ENCODE peak calls at places on chromosomes 7 and 10, in five cellular contexts. B is tibial artery, X is pancreas, K is psoas muscle, P is choroid plexus epithelial cell. S is an unnamed sample.

GRCh38 chr7:110877086-110877485 is 213.8 kb upstream of the LRRN3 start:
- DNase-seq in B (no peak), X (no peak), K (no peak), P (no peak), S (no peak)

GRCh38 chr7:358352-358751 is 68.4 kb downstream of the FOXL3 start:
- DNase-seq in B (no peak), X (no peak), K (no peak), P (no peak), S (no peak)

GRCh38 chr7:134186022-134186421 is 58.9 kb downstream of the LRGUK start:
- DNase-seq in B (no peak), X (no peak), K (no peak), P (peak; percentile 25), S (peak; percentile 65)

GRCh38 chr10:85319150-85319549 is 990.8 kb downstream of the CCSER2 start:
- DNase-seq in B (no peak), X (no peak), K (no peak), P (peak; percentile 0), S (no peak)

GRCh38 chr10:21495686-21496284 is 29.7 kb downstream of the SKIDA1 start:
- DNase-seq in B (peak; percentile 86), X (peak; percentile 87), K (peak; percentile 82), P (peak; percentile 86), S (peak; percentile 81)

GRCh38 chr7:46752881-46753366 is 829.0 kb downstream of the TNS3 start:
- DNase-seq in B (no peak), X (no peak), K (no peak), P (peak; percentile 74), S (peak; percentile 86)

GRCh38 chr10:132698211-132698751 is 87.7 kb downstream of the NKX6-2 start:
- DNase-seq in B (peak; percentile 55), X (no peak), K (no peak), P (no peak), S (no peak)

GRCh38 chr10:45997994-45998763 is 25.9 kb downstream of the TIMM23 start:
- DNase-seq in B (no peak), X (no peak), K (no peak), P (no peak), S (no peak)

GRCh38 chr7:148031019-148031418 is 559.5 kb upstream of the C7orf33 start:
- DNase-seq in B (no peak), X (no peak), K (no peak), P (no peak), S (no peak)

GRCh38 chr7:55034776-55035175 is 16.0 kb downstream of the EGFR start:
- DNase-seq in B (no peak), X (no peak), K (no peak), P (no peak), S (no peak)

GRCh38 chr7:55032069-55032699 is 13.4 kb downstream of the EGFR start:
- DNase-seq in B (no peak), X (no peak), K (no peak), P (no peak), S (no peak)

GRCh38 chr7:55030314-55030713 is 11.5 kb downstream of the EGFR start:
- DNase-seq in B (no peak), X (no peak), K (no peak), P (peak; percentile 59), S (no peak)

GRCh38 chr7:55031075-55031474 is 12.3 kb downstream of the EGFR start:
- DNase-seq in B (no peak), X (peak; percentile 59), K (no peak), P (no peak), S (no peak)

DNA sequence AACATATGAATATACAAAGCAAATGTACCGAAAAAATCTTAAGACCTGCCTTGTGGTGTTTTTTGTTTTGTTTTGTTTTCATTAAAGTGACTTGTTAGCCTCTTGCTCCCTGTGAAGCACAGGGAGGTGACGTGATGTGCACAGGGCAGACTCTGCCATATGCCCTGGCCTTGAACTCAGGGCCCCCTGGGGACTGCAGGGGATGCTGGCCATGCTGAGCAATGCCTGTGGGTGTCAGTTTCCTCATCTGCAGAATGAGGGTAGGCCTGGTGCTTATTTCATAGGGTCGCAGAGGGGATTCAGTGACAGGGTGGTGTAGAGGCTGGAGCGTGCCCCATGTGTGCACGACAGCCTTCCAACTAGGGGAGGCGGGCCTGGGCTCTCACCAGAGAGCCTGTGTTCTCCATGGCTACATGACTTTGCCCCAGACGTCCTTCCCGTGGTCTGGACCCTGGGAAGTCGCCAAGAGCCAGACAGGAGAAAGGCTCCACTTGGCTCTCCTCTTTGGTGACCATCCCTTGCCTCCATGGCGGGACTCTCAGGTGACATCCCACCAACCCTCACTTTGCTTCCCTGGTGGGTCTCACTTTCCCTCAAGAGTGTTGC is 14.5 kb downstream of the EGFR start:
- DNase-seq in B (no peak), X (no peak), K (no peak), P (no peak), S (no peak)
- TF ChIP-seq CTCF in B (no peak), X (no peak), K (no peak), P (no peak), S (no peak)

DNA sequence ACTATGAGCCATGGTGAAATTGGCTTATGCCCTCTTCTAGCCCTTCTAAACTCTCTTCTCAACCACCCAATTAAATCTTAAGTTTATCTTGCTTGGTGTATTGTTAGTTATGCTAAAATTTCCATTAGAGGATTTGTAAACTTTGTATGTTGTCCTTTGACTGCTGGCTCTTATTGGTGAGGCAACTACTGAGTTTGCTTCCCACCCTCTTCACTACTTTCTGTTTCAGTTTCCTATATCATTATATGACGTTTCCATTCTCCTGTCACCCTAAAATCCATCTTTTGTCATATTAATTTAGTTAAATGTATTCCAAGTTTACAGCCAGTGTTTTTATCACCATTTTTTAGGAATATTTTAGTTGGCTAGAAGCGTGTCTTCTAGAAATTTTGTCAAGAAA is 80.9 kb upstream of the VWC2 start:
- DNase-seq in B (no peak), X (no peak), K (no peak), P (no peak), S (no peak)
- H3K4me3 ChIP-seq in B (no peak overlapping the region), X (no peak overlapping the region), K (no peak overlapping the region), P (no peak overlapping the region), S (no peak overlapping the region)

GRCh38 chr7:92832623-92833023 is 3.8 kb downstream of the CDK6 start:
- DNase-seq in B (no peak), X (no peak), K (no peak), P (no peak), S (no peak)

GRCh38 chr7:92833024-92833765 is 3.2 kb downstream of the CDK6 start:
- DNase-seq in B (peak; percentile 92), X (peak; percentile 90), K (peak; percentile 79), P (peak; percentile 88), S (peak; percentile 73)

GRCh38 chr7:92835140-92835850 is 1.1 kb downstream of the CDK6 start:
- DNase-seq in B (peak; percentile 70), X (peak; percentile 62), K (peak; percentile 37), P (peak; percentile 87), S (peak; percentile 85)

GRCh38 chr7:92834661-92835139 is 1.7 kb downstream of the CDK6 start:
- DNase-seq in B (peak; percentile 69), X (peak; percentile 31), K (no peak), P (no peak), S (no peak)

GRCh38 chr7:92833766-92834605 is 2.4 kb downstream of the CDK6 start:
- DNase-seq in B (peak; percentile 91), X (peak; percentile 74), K (peak; percentile 75), P (peak; percentile 85), S (peak; percentile 95)
- TF ChIP-seq CTCF in B (no peak), X (no peak), K (no peak), P (peak; percentile 29), S (peak; percentile 20)

GRCh38 chr7:114310344-114311118 is 104.1 kb upstream of the FOXP2 start:
- DNase-seq in B (no peak), X (no peak), K (no peak), P (no peak), S (no peak)
- H3K4me3 ChIP-seq in B (no peak overlapping the region), X (no peak overlapping the region), K (no peak overlapping the region), P (no peak overlapping the region), S (no peak overlapping the region)

DNA sequence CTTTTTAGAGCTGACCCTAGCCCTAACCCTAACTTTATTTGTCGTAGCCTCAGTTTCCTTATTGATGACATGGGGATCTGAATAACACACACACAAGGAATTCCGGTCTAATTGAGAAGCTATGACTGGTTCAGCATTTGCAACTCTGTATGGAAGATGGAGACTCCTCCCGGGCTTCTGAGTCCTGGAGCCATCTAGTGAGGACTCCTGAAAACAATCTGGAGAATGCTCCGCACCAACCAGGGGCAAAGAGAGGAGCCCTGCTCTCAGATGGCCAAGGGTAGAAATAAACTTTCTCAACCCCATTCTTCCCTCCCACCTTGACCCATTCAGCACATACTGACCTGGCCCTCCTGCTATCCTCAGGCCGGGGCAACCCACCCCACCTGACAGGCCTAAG is 26.4 kb downstream of the MBL2 start:
- DNase-seq in B (no peak), X (no peak), K (no peak), P (no peak), S (no peak)
- TF ChIP-seq CTCF in B (no peak), X (no peak), K (no peak), P (no peak), S (no peak)